ENCODE peak calls at places on chromosomes 3 and 15, in seven cellular contexts. One of them, this sample, is unnamed.

GRCh38 chr3:105327662-105328337 is 38.9 kb upstream of the ALCAM start:
- DNase-seq in COR-L47: no peak
- DNase-seq in fibroblast of the aortic adventitia: peak; percentile 30
- DNase-seq in IMR-90: peak; percentile 6
- DNase-seq in MCF 10A: peak; percentile 65
- DNase-seq in GM06990: no peak
- DNase-seq in HS-5: no peak
- DNase-seq in this sample: no peak

GRCh38 chr15:52800852-52801747 is 11.0 kb upstream of the ONECUT1 start:
- DNase-seq in fibroblast of the aortic adventitia: no peak
- DNase-seq in IMR-90: no peak
- DNase-seq in HS-5: no peak
- DNase-seq in GM06990: no peak
- DNase-seq in MCF 10A: no peak
- DNase-seq in COR-L47: no peak
- DNase-seq in this sample: no peak

GRCh38 chr3:73623996-73624362 is 762 bp downstream of the PDZRN3 start:
- DNase-seq in fibroblast of the aortic adventitia: peak; percentile 70
- DNase-seq in GM06990: no peak
- DNase-seq in MCF 10A: no peak
- DNase-seq in COR-L47: peak; percentile 65
- DNase-seq in IMR-90: peak; percentile 85
- DNase-seq in HS-5: peak; percentile 45
- DNase-seq in this sample: no peak

GRCh38 chr15:78072080-78072892 is 5.2 kb downstream of the TBC1D2B start:
- DNase-seq in HS-5: no peak
- DNase-seq in GM06990: no peak
- DNase-seq in IMR-90: peak; percentile 66
- DNase-seq in fibroblast of the aortic adventitia: peak; percentile 89
- DNase-seq in MCF 10A: no peak
- DNase-seq in COR-L47: no peak
- DNase-seq in this sample: no peak

GRCh38 chr15:76073554-76073953 is 13.8 kb downstream of the TMEM266 start:
- DNase-seq in IMR-90: no peak
- DNase-seq in GM06990: no peak
- DNase-seq in COR-L47: peak; percentile 37
- DNase-seq in MCF 10A: peak; percentile 62
- DNase-seq in HS-5: no peak
- DNase-seq in fibroblast of the aortic adventitia: no peak
- DNase-seq in this sample: no peak

GRCh38 chr3:45553469-45553974 is 41.0 kb upstream of the LIMD1 start:
- DNase-seq in GM06990: peak; percentile 49
- DNase-seq in HS-5: peak; percentile 11
- DNase-seq in fibroblast of the aortic adventitia: peak; percentile 89
- DNase-seq in MCF 10A: no peak
- DNase-seq in IMR-90: peak; percentile 83
- DNase-seq in COR-L47: peak; percentile 14
- DNase-seq in this sample: peak; percentile 41

GRCh38 chr15:80159811-80160569 is 7.2 kb downstream of the FAH start:
- DNase-seq in IMR-90: peak; percentile 46
- DNase-seq in MCF 10A: no peak
- DNase-seq in COR-L47: no peak
- DNase-seq in GM06990: peak; percentile 34
- DNase-seq in fibroblast of the aortic adventitia: peak; percentile 70
- DNase-seq in HS-5: no peak
- DNase-seq in this sample: no peak

GRCh38 chr3:53939081-53939582 is 47.5 kb upstream of the SELENOK start:
- DNase-seq in fibroblast of the aortic adventitia: no peak
- DNase-seq in IMR-90: no peak
- DNase-seq in MCF 10A: no peak
- DNase-seq in HS-5: no peak
- DNase-seq in GM06990: no peak
- DNase-seq in COR-L47: no peak
- DNase-seq in this sample: no peak

GRCh38 chr15:92753591-92753990 is 98.0 kb upstream of the FAM174B start:
- DNase-seq in GM06990: no peak
- DNase-seq in fibroblast of the aortic adventitia: no peak
- DNase-seq in IMR-90: no peak
- DNase-seq in COR-L47: no peak
- DNase-seq in HS-5: no peak
- DNase-seq in MCF 10A: no peak
- DNase-seq in this sample: no peak

GRCh38 chr15:37536967-37537624 is 397.3 kb upstream of the TMCO5A start:
- DNase-seq in HS-5: peak; percentile 91
- DNase-seq in COR-L47: no peak
- DNase-seq in GM06990: no peak
- DNase-seq in MCF 10A: no peak
- DNase-seq in fibroblast of the aortic adventitia: no peak
- DNase-seq in IMR-90: peak; percentile 11
- DNase-seq in this sample: no peak

GRCh38 chr3:129357616-129358015 is 70.8 kb downstream of the EFCAB12 start:
- DNase-seq in IMR-90: no peak
- DNase-seq in HS-5: no peak
- DNase-seq in COR-L47: no peak
- DNase-seq in fibroblast of the aortic adventitia: no peak
- DNase-seq in GM06990: no peak
- DNase-seq in MCF 10A: no peak
- DNase-seq in this sample: no peak

GRCh38 chr3:149512073-149512782 is 37.7 kb downstream of the TM4SF4 start:
- DNase-seq in MCF 10A: peak; percentile 67
- DNase-seq in COR-L47: peak; percentile 81
- DNase-seq in IMR-90: peak; percentile 72
- DNase-seq in GM06990: no peak
- DNase-seq in fibroblast of the aortic adventitia: peak; percentile 75
- DNase-seq in HS-5: no peak
- DNase-seq in this sample: peak; percentile 19

GRCh38 chr3:133937061-133937686 is 41.5 kb upstream of the RAB6B start:
- DNase-seq in COR-L47: no peak
- DNase-seq in HS-5: no peak
- DNase-seq in fibroblast of the aortic adventitia: no peak
- DNase-seq in IMR-90: no peak
- DNase-seq in GM06990: no peak
- DNase-seq in MCF 10A: no peak
- DNase-seq in this sample: no peak

GRCh38 chr15:22956980-22957264 is 23.2 kb downstream of the CYFIP1 start:
- DNase-seq in COR-L47: no peak
- DNase-seq in GM06990: no peak
- DNase-seq in MCF 10A: no peak
- DNase-seq in fibroblast of the aortic adventitia: no peak
- DNase-seq in HS-5: no peak
- DNase-seq in IMR-90: no peak
- DNase-seq in this sample: no peak

GRCh38 chr3:141308588-141309218 is 59.6 kb upstream of the ZBTB38 start:
- DNase-seq in MCF 10A: peak; percentile 86
- DNase-seq in GM06990: no peak
- DNase-seq in IMR-90: peak; percentile 34
- DNase-seq in COR-L47: peak; percentile 83
- DNase-seq in fibroblast of the aortic adventitia: peak; percentile 47
- DNase-seq in HS-5: no peak
- DNase-seq in this sample: no peak

GRCh38 chr3:169478566-169479313 is 184.8 kb downstream of the MECOM start:
- DNase-seq in GM06990: no peak
- DNase-seq in COR-L47: no peak
- DNase-seq in IMR-90: peak; percentile 14
- DNase-seq in MCF 10A: no peak
- DNase-seq in HS-5: peak; percentile 43
- DNase-seq in fibroblast of the aortic adventitia: peak; percentile 72
- DNase-seq in this sample: no peak

GRCh38 chr3:53102601-53103147 is 27.6 kb downstream of the RFT1 start:
- DNase-seq in IMR-90: no peak
- DNase-seq in HS-5: no peak
- DNase-seq in fibroblast of the aortic adventitia: no peak
- DNase-seq in GM06990: no peak
- DNase-seq in COR-L47: no peak
- DNase-seq in MCF 10A: no peak
- DNase-seq in this sample: peak; percentile 30

GRCh38 chr3:123068227-123069020 is 1.6 kb downstream of the PDIA5 start:
- DNase-seq in IMR-90: no peak
- DNase-seq in GM06990: no peak
- DNase-seq in COR-L47: no peak
- DNase-seq in MCF 10A: no peak
- DNase-seq in HS-5: no peak
- DNase-seq in fibroblast of the aortic adventitia: peak; percentile 29
- DNase-seq in this sample: no peak

GRCh38 chr3:98962951-98963350 is 61.5 kb upstream of the DCBLD2 start:
- DNase-seq in COR-L47: no peak
- DNase-seq in IMR-90: peak; percentile 77
- DNase-seq in HS-5: no peak
- DNase-seq in GM06990: no peak
- DNase-seq in MCF 10A: no peak
- DNase-seq in fibroblast of the aortic adventitia: no peak
- DNase-seq in this sample: no peak

GRCh38 chr3:157127831-157128767 is 31.8 kb downstream of the CCNL1 start:
- DNase-seq in MCF 10A: peak; percentile 91
- DNase-seq in GM06990: no peak
- DNase-seq in COR-L47: no peak
- DNase-seq in IMR-90: peak; percentile 89
- DNase-seq in fibroblast of the aortic adventitia: peak; percentile 91
- DNase-seq in HS-5: peak; percentile 88
- DNase-seq in this sample: no peak

GRCh38 chr3:21392521-21392920 is 358.5 kb downstream of the ZNF385D start:
- DNase-seq in IMR-90: no peak
- DNase-seq in fibroblast of the aortic adventitia: peak; percentile 76
- DNase-seq in MCF 10A: no peak
- DNase-seq in GM06990: no peak
- DNase-seq in COR-L47: no peak
- DNase-seq in HS-5: peak; percentile 18
- DNase-seq in this sample: no peak

GRCh38 chr15:68404056-68404798 is 27.7 kb downstream of the ITGA11 start:
- DNase-seq in HS-5: no peak
- DNase-seq in IMR-90: no peak
- DNase-seq in GM06990: no peak
- DNase-seq in MCF 10A: no peak
- DNase-seq in fibroblast of the aortic adventitia: no peak
- DNase-seq in COR-L47: no peak
- DNase-seq in this sample: no peak

GRCh38 chr15:91915576-91915975 is 62.1 kb downstream of the SLCO3A1 start:
- DNase-seq in fibroblast of the aortic adventitia: no peak
- DNase-seq in IMR-90: no peak
- DNase-seq in MCF 10A: no peak
- DNase-seq in COR-L47: peak; percentile 91
- DNase-seq in GM06990: no peak
- DNase-seq in HS-5: no peak
- DNase-seq in this sample: no peak

GRCh38 chr3:81816473-81817260 is 55.2 kb upstream of the GBE1 start:
- DNase-seq in COR-L47: no peak
- DNase-seq in HS-5: no peak
- DNase-seq in MCF 10A: no peak
- DNase-seq in IMR-90: peak; percentile 0
- DNase-seq in GM06990: peak; percentile 52
- DNase-seq in fibroblast of the aortic adventitia: peak; percentile 55
- DNase-seq in this sample: peak; percentile 13

GRCh38 chr15:85672338-85673097 is 122.2 kb downstream of the KLHL25 start:
- DNase-seq in GM06990: no peak
- DNase-seq in fibroblast of the aortic adventitia: peak; percentile 18
- DNase-seq in COR-L47: no peak
- DNase-seq in MCF 10A: no peak
- DNase-seq in IMR-90: peak; percentile 34
- DNase-seq in HS-5: no peak
- DNase-seq in this sample: no peak

GRCh38 chr3:10519236-10519635 is 13.8 kb upstream of the ATP2B2 start:
- DNase-seq in MCF 10A: no peak
- DNase-seq in COR-L47: no peak
- DNase-seq in HS-5: no peak
- DNase-seq in GM06990: no peak
- DNase-seq in fibroblast of the aortic adventitia: no peak
- DNase-seq in IMR-90: no peak
- DNase-seq in this sample: no peak

GRCh38 chr3:6560259-6560658 is 300.7 kb upstream of the GRM7 start:
- DNase-seq in GM06990: no peak
- DNase-seq in MCF 10A: no peak
- DNase-seq in fibroblast of the aortic adventitia: no peak
- DNase-seq in COR-L47: no peak
- DNase-seq in IMR-90: no peak
- DNase-seq in HS-5: no peak
- DNase-seq in this sample: no peak